ENCODE peak calls at places on chromosomes 11 and 22, in nine cellular contexts. I is cardiac muscle cell; U is T1000; N is ecto neural progenitor cell; K is A549; B is tibial nerve; P is stimulated activated CD8-positive, alpha-beta memory T cell treated with anti-CD3 and anti-CD28 coated beads, Interleukin-2, amount 100 ng/mL, for 1 hour; F is H9; T is cardiac fibroblast. R is an unnamed sample.

GRCh38 chr11:36288442-36289225 is 590 bp downstream of the COMMD9 start:
- DNase-seq in T (no peak), U (no peak), F (no peak), I (peak), P (no peak), K (no peak), N (no peak), B (no peak), R (no peak)

GRCh38 chr11:43316451-43316850 is 4.7 kb downstream of the API5 start:
- DNase-seq in B (no peak), F (no peak), I (no peak), N (no peak), T (peak), P (no peak), K (no peak), U (no peak), R (peak)

GRCh38 chr22:46355996-46356471 is 20.5 kb downstream of the TRMU start:
- DNase-seq in N (no peak), P (no peak), F (no peak), K (no peak), B (no peak), I (no peak), T (no peak), U (no peak), R (no peak)

GRCh38 chr11:19199766-19200165 is 2.0 kb downstream of the CSRP3 start:
- DNase-seq in I (no peak), F (no peak), T (no peak), N (no peak), K (no peak), B (no peak), P (no peak), U (no peak), R (no peak)

GRCh38 chr11:73625690-73626318 is 20.6 kb upstream of the PLEKHB1 start:
- DNase-seq in B (peak), P (peak), F (peak), T (peak), U (peak), N (peak), I (peak), K (peak), R (peak)

GRCh38 chr11:29161216-29161615 is 855.6 kb downstream of the KCNA4 start:
- DNase-seq in I (no peak), U (no peak), F (no peak), P (no peak), N (no peak), K (no peak), B (no peak), T (peak), R (no peak)

GRCh38 chr11:14148653-14149273 is 186.2 kb downstream of the SPON1 start:
- DNase-seq in I (peak), N (no peak), U (no peak), F (no peak), P (no peak), K (peak), T (peak), B (no peak), R (peak)

GRCh38 chr11:113840932-113841664 is 34.3 kb downstream of the USP28 start:
- DNase-seq in I (no peak), U (no peak), N (no peak), B (no peak), P (no peak), F (no peak), K (no peak), T (no peak), R (no peak)

GRCh38 chr11:112082729-112083128 is 3.8 kb downstream of the TIMM8B start:
- DNase-seq in B (no peak), N (no peak), U (no peak), F (no peak), K (no peak), I (no peak), T (peak), P (no peak), R (peak)

GRCh38 chr11:58880166-58880565 is 35.7 kb upstream of the GLYATL2 start:
- DNase-seq in K (no peak), N (no peak), I (no peak), B (no peak), U (no peak), P (no peak), F (no peak), T (no peak), R (no peak)

GRCh38 chr22:39949964-39950737 is 10.0 kb upstream of the TMA7B start:
- DNase-seq in P (no peak), F (no peak), U (no peak), K (no peak), N (no peak), B (no peak), T (no peak), I (no peak), R (no peak)

GRCh38 chr22:37907036-37907954 is 1.2 kb downstream of the MICALL1 start:
- DNase-seq in T (peak), B (no peak), N (no peak), I (no peak), F (no peak), P (no peak), U (no peak), K (no peak), R (peak)

GRCh38 chr22:17725465-17725800 is 48.8 kb downstream of the BID start:
- DNase-seq in N (no peak), B (no peak), T (no peak), F (no peak), U (no peak), I (no peak), P (no peak), K (no peak), R (no peak)

GRCh38 chr11:12914401-12914912 is 94.7 kb upstream of the RASSF10 start:
- DNase-seq in U (no peak), I (peak), F (peak), T (no peak), B (no peak), K (peak), N (peak), P (no peak), R (peak)

GRCh38 chr22:31334329-31334728 is 11.8 kb downstream of the PATZ1 start:
- DNase-seq in U (no peak), N (no peak), K (no peak), T (no peak), I (no peak), B (no peak), F (no peak), P (no peak), R (no peak)

GRCh38 chr11:74909363-74909762 is 39.5 kb downstream of the XRRA1 start:
- DNase-seq in U (no peak), T (no peak), P (no peak), K (no peak), F (no peak), I (no peak), N (no peak), B (no peak), R (no peak)

GRCh38 chr11:128232588-128232987 is 354.8 kb downstream of the ETS1 start:
- DNase-seq in N (no peak), T (no peak), F (no peak), U (no peak), P (no peak), K (no peak), B (no peak), I (no peak), R (no peak)

GRCh38 chr11:87466228-87466627 is 428.5 kb downstream of the TMEM135 start:
- DNase-seq in I (no peak), B (peak), T (no peak), K (no peak), P (no peak), N (no peak), F (no peak), U (no peak), R (peak)

GRCh38 chr11:16299884-16300778 is 56.2 kb downstream of the SOX6 start:
- DNase-seq in F (no peak), B (no peak), K (no peak), U (no peak), N (no peak), I (peak), P (no peak), T (no peak), R (no peak)

GRCh38 chr11:78200061-78200460 is 11.3 kb downstream of the USP35 start:
- DNase-seq in T (no peak), N (no peak), B (no peak), K (no peak), I (no peak), U (no peak), P (no peak), F (no peak), R (no peak)

GRCh38 chr11:8654503-8654902 is 28.0 kb downstream of the TRIM66 start:
- DNase-seq in B (no peak), U (no peak), N (no peak), K (no peak), I (no peak), F (no peak), P (no peak), T (no peak), R (no peak)

GRCh38 chr11:59187587-59187986 is 15.7 kb downstream of the DTX4 start:
- DNase-seq in U (no peak), N (peak), I (no peak), K (no peak), B (no peak), P (no peak), F (no peak), T (no peak), R (peak)

GRCh38 chr11:132056689-132057088 is 686.3 kb downstream of the NTM start:
- DNase-seq in T (peak), I (no peak), P (no peak), U (no peak), K (no peak), F (no peak), B (no peak), N (no peak), R (peak)

GRCh38 chr11:94926698-94927237 is 46.6 kb downstream of the CWC15 start:
- DNase-seq in P (no peak), I (peak), N (peak), T (peak), B (peak), U (peak), K (no peak), F (peak), R (peak)

GRCh38 chr11:65773784-65774411 is 6.9 kb downstream of the AP5B1 start:
- DNase-seq in F (no peak), K (no peak), I (no peak), P (no peak), U (no peak), B (no peak), T (no peak), N (no peak), R (peak)

GRCh38 chr11:3378426-3379423 is at the start of gene ZNF195:
- DNase-seq in I (peak), B (peak), T (peak), U (peak), F (peak), K (peak), N (peak), P (peak), R (peak)

GRCh38 chr11:68641880-68642279 is 42.5 kb upstream of the GAL start:
- DNase-seq in T (no peak), K (no peak), F (no peak), N (no peak), I (no peak), B (no peak), U (no peak), P (no peak), R (no peak)

GRCh38 chr11:36306888-36307287 is 10.8 kb downstream of the PRR5L start:
- DNase-seq in T (peak), F (no peak), K (no peak), U (no peak), P (no peak), I (peak), B (peak), N (no peak), R (peak)

GRCh38 chr22:21974058-21974649 is 8.4 kb downstream of the TOP3B start:
- DNase-seq in U (no peak), F (no peak), T (no peak), K (no peak), B (no peak), P (no peak), I (no peak), N (no peak), R (no peak)

GRCh38 chr22:28768701-28769393 is 3.6 kb upstream of the CCDC117 start:
- DNase-seq in U (no peak), F (no peak), K (no peak), B (no peak), N (no peak), P (no peak), I (no peak), T (no peak), R (no peak)

GRCh38 chr22:26777402-26777801 is 120.0 kb downstream of the MIAT start:
- DNase-seq in P (no peak), N (no peak), U (no peak), F (peak), I (no peak), T (no peak), K (no peak), B (no peak), R (peak)